ENCODE peak calls at places on chromosomes 7 and 10, in eight cellular contexts. V, H, R, I, G, U, E and N are unnamed samples.

GRCh38 chr7:30996261-30996660 is 32.5 kb downstream of the GHRHR start:
- DNase-seq in I (no peak), U (no peak), G (no peak), V (no peak), H (no peak), R (no peak), E (no peak), N (peak; percentile 24)

GRCh38 chr7:10939911-10940747 is 33.5 kb upstream of the PHF14 start:
- DNase-seq in U (peak; percentile 94), E (peak; percentile 95), I (peak; percentile 94), H (peak; percentile 95), G (peak; percentile 94), R (peak; percentile 79), V (peak; percentile 96), N (peak; percentile 93)

GRCh38 chr7:99740573-99741437 is 5.8 kb upstream of the CYP3A7 start:
- DNase-seq in E (no peak), H (no peak), I (no peak), R (peak; percentile 14), G (peak; percentile 74), U (no peak), V (no peak), N (no peak)

GRCh38 chr10:90162464-90162863 is 461.1 kb downstream of the KIF20B start:
- DNase-seq in R (peak; percentile 58), I (no peak), E (no peak), H (no peak), V (no peak), G (peak; percentile 64), U (no peak), N (no peak)

GRCh38 chr10:16856092-16856491 is 38.9 kb upstream of the RSU1 start:
- DNase-seq in H (no peak), G (no peak), V (no peak), I (no peak), E (no peak), U (no peak), R (no peak), N (no peak)

GRCh38 chr7:52843436-52843835 is 192.0 kb upstream of the POM121L12 start:
- DNase-seq in G (no peak), H (no peak), I (no peak), E (no peak), U (no peak), V (no peak), R (no peak), N (no peak)

GRCh38 chr10:5942471-5942870 is 34.9 kb downstream of the IL15RA start:
- DNase-seq in V (no peak), H (no peak), U (no peak), G (no peak), I (no peak), R (no peak), E (no peak), N (peak; percentile 29)

GRCh38 chr7:142954680-142955268 is 7.4 kb downstream of the KEL start:
- DNase-seq in U (no peak), V (no peak), E (no peak), G (no peak), H (no peak), I (no peak), R (no peak), N (no peak)

GRCh38 chr10:51063659-51064535 is 10.4 kb upstream of the PRKG1 start:
- DNase-seq in I (no peak), U (no peak), R (peak; percentile 23), H (no peak), E (no peak), G (peak; percentile 29), V (peak; percentile 28), N (no peak)

GRCh38 chr10:77493851-77494788 is 143.5 kb downstream of the KCNMA1 start:
- DNase-seq in U (peak; percentile 40), G (no peak), V (peak; percentile 53), R (no peak), E (no peak), I (no peak), H (no peak), N (no peak)

GRCh38 chr10:37856881-37857286 is 526 bp downstream of the ZNF248 start:
- DNase-seq in U (peak; percentile 13), G (no peak), E (peak; percentile 32), V (peak; percentile 13), H (peak; percentile 66), R (no peak), I (no peak), N (peak; percentile 11)

GRCh38 chr10:50242777-50243176 is 8.5 kb downstream of the ASAH2 start:
- DNase-seq in V (no peak), G (no peak), I (no peak), R (no peak), H (no peak), E (no peak), U (no peak), N (no peak)

GRCh38 chr10:84267503-84268126 is 22.8 kb downstream of the RGR start:
- DNase-seq in V (peak; percentile 58), R (no peak), E (peak; percentile 53), H (no peak), I (no peak), U (peak; percentile 56), G (peak; percentile 51), N (peak; percentile 28)

GRCh38 chr10:68989317-68989990 is 851 bp downstream of the KIFBP start:
- DNase-seq in G (no peak), H (no peak), V (no peak), U (no peak), R (no peak), E (no peak), I (no peak), N (no peak)

GRCh38 chr7:132450188-132450587 is 126.1 kb downstream of the PLXNA4 start:
- DNase-seq in U (no peak), V (no peak), H (no peak), R (no peak), I (no peak), G (no peak), E (no peak), N (no peak)

GRCh38 chr10:126468467-126468866 is 80.2 kb upstream of the ADAM12 start:
- DNase-seq in R (no peak), G (no peak), U (no peak), H (no peak), I (no peak), E (no peak), V (no peak), N (no peak)

GRCh38 chr10:10434312-10434711 is 583.4 kb upstream of the CELF2 start:
- DNase-seq in V (no peak), U (no peak), E (no peak), H (no peak), G (no peak), I (no peak), R (no peak), N (no peak)

DNA sequence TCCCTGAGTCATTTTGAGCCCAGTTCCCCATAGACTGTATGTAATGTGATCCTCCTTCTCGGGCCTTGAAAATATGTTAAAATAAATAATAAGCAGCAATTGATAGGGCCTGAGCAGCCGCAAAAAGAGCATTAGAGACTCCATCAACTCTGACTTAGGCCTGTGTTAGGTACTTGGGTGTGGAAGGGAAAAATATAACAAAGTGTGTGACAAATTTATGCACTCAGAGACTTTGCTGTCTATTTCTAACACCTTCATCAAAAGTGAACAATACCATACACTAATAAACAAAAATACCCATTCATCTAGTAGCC is 31.4 kb upstream of the HABP2 start:
- DNase-seq in U (no peak), E (no peak), R (no peak), H (no peak), I (no peak), G (no peak), V (no peak), N (no peak)
- TF ChIP-seq CTCF in U (no peak), E (no peak), R (no peak), H (no peak), I (no peak), G (no peak), V (no peak), N (no peak)

DNA sequence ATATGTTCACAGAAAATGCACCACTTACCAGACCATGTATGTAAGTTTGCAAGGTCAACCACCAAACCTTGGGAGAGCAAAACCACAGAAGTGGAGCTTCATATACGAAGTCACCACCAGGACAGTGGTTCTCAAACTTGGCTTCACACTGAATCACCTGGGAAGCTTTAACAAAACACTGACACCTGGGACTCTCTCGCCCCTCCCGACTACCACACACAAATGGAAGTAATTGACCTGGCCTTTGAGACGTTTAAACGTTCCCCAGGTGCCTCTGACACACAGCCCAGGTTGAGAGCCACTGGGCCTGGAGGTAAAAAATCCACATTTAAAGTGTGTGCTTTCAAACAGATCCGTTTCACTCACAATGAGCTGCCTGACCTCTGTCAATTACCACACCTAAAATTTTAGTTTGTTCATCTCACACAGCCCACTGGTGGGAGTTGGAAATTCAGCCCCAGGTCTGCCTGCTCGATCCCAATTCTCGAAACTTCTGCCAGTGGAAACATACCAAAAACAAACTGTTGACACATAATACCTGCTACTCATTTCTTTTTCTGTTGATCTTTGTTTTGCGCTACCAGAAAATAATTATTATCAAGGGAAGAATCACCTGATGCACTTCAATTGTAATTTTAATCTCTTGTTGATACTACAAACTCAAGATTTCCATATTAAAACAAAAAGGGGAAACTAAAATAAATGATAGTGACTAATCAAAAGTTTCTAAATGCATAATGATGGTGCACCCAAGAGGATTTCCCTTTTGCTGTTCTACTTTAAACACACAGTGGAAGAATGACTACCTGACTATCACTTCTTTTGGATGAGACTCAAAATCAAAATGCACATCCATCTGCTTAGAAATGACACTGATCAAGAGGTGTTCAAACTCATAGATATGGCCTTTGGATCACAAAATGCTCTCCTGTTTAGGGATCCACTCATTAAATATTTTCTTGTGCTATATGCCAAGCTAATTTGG is 26.6 kb downstream of the CDNF start:
- DNase-seq in R (no peak), G (no peak), H (no peak), U (no peak), V (no peak), I (no peak), E (no peak), N (no peak)
- TF ChIP-seq CTCF in R (no peak), G (no peak), H (no peak), U (no peak), V (no peak), I (no peak), E (no peak), N (no peak)

GRCh38 chr7:158759245-158759614 is 54.6 kb upstream of the NCAPG2 start:
- DNase-seq in G (no peak), I (no peak), H (no peak), E (no peak), V (no peak), R (no peak), U (no peak), N (no peak)

GRCh38 chr7:158760445-158760764 is 55.8 kb upstream of the NCAPG2 start:
- DNase-seq in G (no peak), U (no peak), E (no peak), V (no peak), I (no peak), R (no peak), H (no peak), N (no peak)

GRCh38 chr7:158761945-158762344 is 57.3 kb upstream of the NCAPG2 start:
- DNase-seq in V (no peak), G (no peak), E (no peak), R (no peak), H (no peak), U (no peak), I (no peak), N (no peak)

GRCh38 chr7:158759749-158760444 is 55.3 kb upstream of the NCAPG2 start:
- DNase-seq in I (no peak), G (no peak), E (no peak), V (no peak), H (no peak), R (no peak), U (no peak), N (no peak)

GRCh38 chr7:158760936-158761335 is 56.3 kb upstream of the NCAPG2 start:
- DNase-seq in E (no peak), I (no peak), V (no peak), G (no peak), R (no peak), U (peak; percentile 19), H (no peak), N (no peak)
- TF ChIP-seq CTCF in E (no peak), I (no peak), V (peak; percentile 20), G (peak; percentile 9), R (peak; percentile 7), U (no peak), H (peak; percentile 13), N (no peak)

GRCh38 chr7:18338910-18339309 is 156.6 kb upstream of the HDAC9 start:
- DNase-seq in R (no peak), I (no peak), V (no peak), H (no peak), U (no peak), G (no peak), E (no peak), N (no peak)
- TF ChIP-seq CTCF in R (no peak), I (no peak), V (no peak), H (no peak), U (no peak), G (no peak), E (no peak), N (no peak)